ENCODE peak calls at places on chromosomes 4 and X, in six cellular contexts. H, U, P, T, D and S are unnamed samples.

GRCh38 chrX:31199051-31199769 is 127.4 kb upstream of the FTHL17 start:
- DNase-seq in H (peak), U (no peak), P (no peak), T (no peak), D (no peak), S (no peak)

GRCh38 chrX:13268874-13269273 is 51.0 kb downstream of the ATXN3L start:
- DNase-seq in H (no peak), U (no peak), P (no peak), T (no peak), D (no peak), S (no peak)

GRCh38 chr4:166432842-166433241 is 559.8 kb downstream of the TLL1 start:
- DNase-seq in H (no peak), U (no peak), P (no peak), T (no peak), D (no peak), S (no peak)

GRCh38 chr4:180870623-180871022 is 1372.6 kb upstream of the TENM3 start:
- DNase-seq in H (no peak), U (no peak), P (no peak), T (no peak), D (no peak), S (no peak)

GRCh38 chr4:82792912-82793649 is 5.5 kb downstream of the SCD5 start:
- DNase-seq in H (no peak), U (no peak), P (no peak), T (no peak), D (no peak), S (no peak)

GRCh38 chr4:57374866-57375595 is 264.8 kb upstream of the IGFBP7 start:
- DNase-seq in H (no peak), U (no peak), P (no peak), T (no peak), D (no peak), S (no peak)

GRCh38 chr4:91826186-91826585 is 477.6 kb upstream of the GRID2 start:
- DNase-seq in H (no peak), U (no peak), P (no peak), T (no peak), D (no peak), S (no peak)

GRCh38 chr4:164542431-164542830 is 211.5 kb upstream of the SMIM31 start:
- DNase-seq in H (no peak), U (no peak), P (no peak), T (no peak), D (no peak), S (no peak)

GRCh38 chr4:141458501-141458900 is 177.9 kb upstream of the IL15 start:
- DNase-seq in H (peak), U (no peak), P (no peak), T (no peak), D (no peak), S (no peak)

GRCh38 chr4:26227827-26228226 is 93.0 kb upstream of the RBPJ start:
- DNase-seq in H (no peak), U (no peak), P (no peak), T (no peak), D (no peak), S (no peak)

GRCh38 chr4:121863787-121864186 is 6.5 kb downstream of the BBS7 start:
- DNase-seq in H (no peak), U (no peak), P (no peak), T (no peak), D (no peak), S (no peak)

GRCh38 chr4:94722748-94723147 is 35.0 kb upstream of the BMPR1B start:
- DNase-seq in H (no peak), U (no peak), P (no peak), T (no peak), D (no peak), S (peak)

GRCh38 chr4:27702710-27703431 is 842.2 kb downstream of the STIM2 start:
- DNase-seq in H (no peak), U (no peak), P (no peak), T (no peak), D (peak), S (peak)

GRCh38 chrX:129876734-129877395 is 29.1 kb upstream of the UTP14A start:
- DNase-seq in H (peak), U (peak), P (no peak), T (no peak), D (peak), S (peak)

GRCh38 chr4:123352240-123352945 is 44.2 kb upstream of the SPRY1 start:
- DNase-seq in H (peak), U (no peak), P (no peak), T (no peak), D (no peak), S (no peak)

GRCh38 chr4:55469979-55470378 is 74.2 kb downstream of the TMEM165 start:
- DNase-seq in H (no peak), U (no peak), P (no peak), T (no peak), D (no peak), S (no peak)

GRCh38 chr4:55475394-55476243 is 71.1 kb downstream of the CLOCK start:
- DNase-seq in H (peak), U (no peak), P (peak), T (no peak), D (no peak), S (no peak)
- TF ChIP-seq MAX in H (no peak), U (no peak), P (no peak), T (no peak), D (no peak), S (no peak)

DNA sequence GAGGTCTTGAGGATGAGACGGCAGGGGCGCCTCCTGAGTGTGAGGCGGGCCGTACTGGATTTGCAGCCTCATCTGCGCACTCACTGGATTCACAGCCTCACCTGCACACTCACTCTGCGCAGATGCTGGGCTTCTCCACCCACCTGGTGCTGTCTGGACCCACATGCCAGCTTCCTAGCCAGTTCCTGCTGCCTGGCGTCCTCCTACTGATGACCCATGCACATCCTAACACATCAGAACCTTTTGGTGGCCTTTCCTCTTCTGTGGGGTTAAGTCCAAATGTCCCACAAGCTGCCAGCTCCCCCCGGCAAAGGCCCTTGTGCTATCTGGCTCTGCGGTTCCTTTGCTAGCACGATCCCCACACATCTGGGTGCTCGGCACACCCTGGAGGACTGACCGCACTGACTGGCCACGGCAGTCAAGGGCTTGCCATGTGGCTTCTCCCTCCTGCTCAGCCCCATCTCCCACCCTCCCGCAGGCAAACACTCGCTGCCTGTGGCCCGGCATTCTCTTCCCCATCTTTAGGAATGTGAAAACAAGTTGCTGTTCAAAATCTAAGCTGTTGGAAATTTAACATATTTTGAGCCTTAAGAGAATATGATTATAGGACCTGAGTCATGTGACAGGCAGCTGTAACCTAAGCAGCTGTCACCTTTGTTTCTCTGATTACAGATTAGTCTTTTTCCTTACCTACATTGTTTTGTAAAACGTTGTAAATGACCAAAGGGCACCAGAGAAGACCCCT is 39.4 kb upstream of the AFAP1 start:
- DNase-seq in H (no peak), U (no peak), P (no peak), T (no peak), D (no peak), S (no peak)
- TF ChIP-seq POLR2A in H (no peak), U (no peak), P (no peak), T (no peak), D (no peak), S (no peak)

DNA sequence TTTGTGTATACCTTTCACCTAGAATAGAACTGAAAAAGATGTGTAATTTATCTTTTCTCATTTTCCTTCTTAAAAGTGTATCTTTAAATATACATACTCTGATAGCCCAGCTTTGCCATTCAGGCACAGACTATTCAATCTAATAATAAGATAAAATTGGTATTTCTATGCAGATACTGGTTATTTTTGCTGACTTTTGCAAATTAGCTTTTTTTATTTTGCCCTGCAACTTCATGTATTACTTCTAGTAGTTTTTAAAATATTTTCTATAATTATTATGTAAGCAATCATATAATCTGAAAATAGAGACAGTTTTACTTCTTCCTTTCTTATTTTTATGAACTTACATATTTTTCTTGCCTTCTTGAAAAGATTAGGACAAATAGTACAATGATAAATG is 45.4 kb upstream of the FREM3 start:
- DNase-seq in H (no peak), U (no peak), P (no peak), T (no peak), D (no peak), S (no peak)
- TF ChIP-seq MYC in H (no peak), U (no peak), P (no peak), T (no peak), D (no peak), S (no peak)

DNA sequence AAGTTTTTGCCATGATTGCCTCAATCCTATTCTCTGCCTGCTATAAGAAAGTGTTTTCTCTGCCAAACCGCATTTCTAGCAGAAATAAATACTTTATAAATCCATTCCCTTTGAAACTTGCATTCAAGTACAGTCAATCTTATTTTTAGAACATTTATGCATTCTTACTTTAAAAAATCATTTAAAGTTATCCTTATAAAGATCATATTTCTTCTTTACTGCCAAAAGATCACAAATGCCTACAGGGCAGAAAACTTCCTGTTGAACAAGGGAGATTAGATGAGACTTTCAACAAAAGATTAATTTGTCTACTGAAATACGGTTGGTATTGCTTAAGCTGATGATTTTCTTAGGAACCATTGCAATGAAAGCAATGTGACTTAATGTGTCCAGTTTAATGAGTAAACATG is 207.2 kb upstream of the SLIT2 start:
- DNase-seq in H (peak), U (no peak), P (no peak), T (no peak), D (no peak), S (no peak)
- TF ChIP-seq MAX in H (no peak), U (no peak), P (no peak), T (no peak), D (no peak), S (no peak)

GRCh38 chr4:48105230-48105629 is 28.8 kb downstream of the TXK start:
- DNase-seq in H (no peak), U (no peak), P (no peak), T (no peak), D (no peak), S (no peak)

GRCh38 chr4:48108309-48109073 is 25.6 kb downstream of the TXK start:
- DNase-seq in H (no peak), U (no peak), P (no peak), T (no peak), D (no peak), S (no peak)

GRCh38 chr4:48100248-48100647 is 33.8 kb downstream of the TXK start:
- DNase-seq in H (no peak), U (no peak), P (no peak), T (no peak), D (no peak), S (no peak)

GRCh38 chr4:48102303-48102702 is 31.7 kb downstream of the TXK start:
- DNase-seq in H (no peak), U (no peak), P (no peak), T (no peak), D (no peak), S (no peak)

DNA sequence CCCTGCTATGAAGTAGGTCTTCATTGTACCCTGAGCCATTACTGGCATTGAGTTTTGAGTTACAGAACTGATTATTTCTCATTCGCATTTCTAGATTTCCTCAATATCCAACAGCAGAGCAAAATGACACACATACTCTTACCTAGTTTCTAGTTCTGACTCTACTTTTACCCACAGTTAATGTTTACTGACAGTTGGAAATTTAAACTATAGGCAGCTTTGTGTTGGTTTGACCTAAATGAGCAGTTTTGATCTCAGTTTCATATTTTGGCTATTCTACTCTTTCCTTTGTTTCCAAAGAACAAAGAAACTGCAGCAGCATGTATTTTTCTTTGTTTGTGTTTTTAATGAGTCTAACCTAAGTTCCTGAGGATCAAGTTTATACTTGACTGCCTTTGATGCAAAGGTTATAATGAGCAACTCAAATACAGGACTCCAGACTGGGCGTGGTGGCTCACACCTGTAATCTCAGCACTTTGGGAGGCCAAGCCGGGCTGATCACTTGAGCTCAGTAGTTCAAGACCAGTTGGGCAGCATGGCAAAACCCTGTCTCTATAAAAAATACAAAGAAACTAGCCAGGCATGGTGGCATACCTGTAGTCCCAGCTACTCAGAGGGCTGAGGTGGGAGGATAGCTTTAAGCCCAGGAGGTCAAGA is 30.4 kb downstream of the TXK start:
- DNase-seq in H (no peak), U (no peak), P (no peak), T (no peak), D (no peak), S (no peak)
- TF ChIP-seq POLR2A in H (no peak), U (no peak), P (no peak), T (no peak), D (no peak), S (no peak)

DNA sequence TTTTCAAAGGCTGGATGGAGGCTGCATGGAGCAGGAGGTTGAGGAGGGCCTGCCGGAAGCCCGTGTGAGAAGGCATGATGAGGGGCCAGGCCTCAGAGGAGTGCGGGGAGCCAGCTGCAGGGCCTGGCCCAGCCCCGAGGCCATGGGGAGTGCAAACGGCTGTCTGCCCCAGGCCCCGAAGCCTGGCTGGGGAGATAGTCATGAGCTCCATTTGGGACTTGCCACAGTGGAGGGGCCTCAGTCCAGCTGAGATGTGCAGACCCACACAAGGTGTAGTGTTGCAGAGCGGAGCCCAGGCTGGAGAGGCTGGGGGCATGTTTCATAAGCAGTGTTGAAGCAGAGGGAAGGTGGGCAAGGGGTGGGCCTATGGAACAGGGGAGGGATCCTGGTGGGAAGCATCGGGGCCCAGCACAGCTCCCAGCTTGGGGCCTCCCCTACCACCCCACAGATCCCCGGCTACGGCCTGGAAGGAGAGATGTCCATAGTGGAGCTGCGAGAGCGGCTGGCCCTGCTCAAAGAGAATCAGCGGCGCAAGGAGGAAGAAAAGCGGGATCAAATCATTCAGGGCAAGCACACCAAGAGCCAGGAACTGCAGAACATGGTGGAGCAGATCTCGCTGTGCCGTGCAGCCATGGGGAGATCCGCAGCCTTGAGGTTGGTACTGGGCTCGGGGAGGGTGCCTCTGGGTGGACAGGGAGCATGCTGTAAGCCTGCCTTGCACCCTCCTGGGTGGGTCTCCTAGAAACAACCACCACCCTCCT is 9.1 kb upstream of the RNF4 start:
- DNase-seq in H (no peak), U (no peak), P (no peak), T (no peak), D (no peak), S (no peak)
- TF ChIP-seq MYC in H (no peak), U (no peak), P (no peak), T (no peak), D (no peak), S (no peak)

GRCh38 chr4:104967034-104967401 is 179.7 kb upstream of the TET2 start:
- DNase-seq in H (no peak), U (no peak), P (no peak), T (no peak), D (no peak), S (peak)
- TF ChIP-seq MAX in H (no peak), U (no peak), P (no peak), T (no peak), D (no peak), S (no peak)

DNA sequence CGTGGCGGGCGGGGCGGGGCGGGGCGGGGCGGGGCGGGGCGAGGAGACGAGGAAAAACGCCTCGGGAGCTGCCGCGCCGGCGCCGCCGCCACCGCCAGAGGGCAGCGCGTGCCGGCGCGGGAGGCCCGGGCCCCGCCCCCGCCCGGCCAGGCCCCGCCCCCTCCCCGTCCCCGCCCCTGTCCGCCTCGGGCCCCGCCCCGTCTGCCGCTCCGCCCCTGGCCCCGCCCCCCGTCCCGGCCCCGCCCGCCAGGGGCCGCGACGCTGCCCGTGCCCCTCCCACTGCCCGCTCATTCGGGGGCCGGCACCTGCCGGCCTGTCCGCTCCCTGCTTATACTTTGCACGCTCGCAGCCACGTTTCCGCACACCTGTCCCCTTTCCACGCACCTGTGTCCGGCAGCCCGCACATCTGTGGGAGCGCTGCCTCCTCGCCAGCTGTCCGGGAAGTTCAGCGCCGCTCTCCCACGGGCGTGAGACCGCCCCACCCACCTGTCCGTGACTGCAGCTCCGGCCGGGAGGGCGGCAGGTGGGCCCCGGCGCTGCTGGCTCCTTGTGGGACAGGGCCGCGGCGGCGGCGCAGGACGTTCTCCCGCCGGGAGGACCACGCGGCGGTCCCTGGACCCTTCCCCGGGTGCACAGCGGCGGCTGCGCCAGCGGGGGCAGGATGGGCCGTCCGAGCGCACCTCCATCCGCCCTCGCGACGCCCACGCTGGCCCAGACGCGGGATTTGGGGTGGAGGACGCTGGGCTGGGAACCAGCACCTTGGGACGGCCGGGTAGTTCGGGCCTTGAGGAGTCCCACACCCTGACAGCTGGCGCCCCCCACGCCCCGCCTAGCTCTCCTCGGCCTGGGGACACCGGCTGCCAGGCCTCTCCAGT is 1.5 kb upstream of the FGFRL1 start:
- DNase-seq in H (peak), U (no peak), P (no peak), T (peak), D (no peak), S (peak)
- TF ChIP-seq POLR2A in H (no peak), U (no peak), P (no peak), T (no peak), D (no peak), S (peak)